ENCODE peak calls at places on chromosome 18, in six cellular contexts. L is AG04449; O is HEK293T; N is CD8-positive, alpha-beta T cell; C is activated CD4-positive, alpha-beta T cell treated with anti-CD3 and anti-CD28 coated beads, Interleukin-2, amount 50 U/mL, for 1 hour; B is activated naive CD8-positive, alpha-beta T cell treated with anti-CD3 and anti-CD28 coated beads for 36 hours. Y is an unnamed sample.

GRCh38 chr18:13813271-13813849 is 10.6 kb upstream of the MC5R start:
- DNase-seq in L (no peak), O (peak), N (peak), C (peak), B (peak), Y (peak)

GRCh38 chr18:37405229-37405628 is 160.4 kb downstream of the CELF4 start:
- DNase-seq in L (no peak), O (no peak), N (no peak), C (no peak), B (no peak), Y (no peak)

GRCh38 chr18:21489119-21489750 is 111.3 kb downstream of the ESCO1 start:
- DNase-seq in L (peak), O (peak), N (no peak), C (peak), B (peak), Y (peak)

GRCh38 chr18:48711651-48712486 is 173.0 kb downstream of the CTIF start:
- DNase-seq in L (no peak), O (peak), N (no peak), C (peak), B (peak), Y (no peak)

GRCh38 chr18:48780151-48781001 is 170.4 kb downstream of the SMAD7 start:
- DNase-seq in L (no peak), O (no peak), N (no peak), C (no peak), B (no peak), Y (no peak)

GRCh38 chr18:73007195-73007934 is 139.6 kb upstream of the NETO1 start:
- DNase-seq in L (no peak), O (no peak), N (no peak), C (no peak), B (no peak), Y (no peak)

GRCh38 chr18:36583155-36583745 is 245.6 kb downstream of the TPGS2 start:
- DNase-seq in L (no peak), O (no peak), N (no peak), C (no peak), B (no peak), Y (no peak)

GRCh38 chr18:45783097-45784075 is 42.1 kb upstream of the SIGLEC15 start:
- DNase-seq in L (peak), O (no peak), N (no peak), C (no peak), B (no peak), Y (no peak)

GRCh38 chr18:46222093-46222492 is 117.9 kb downstream of the HAUS1 start:
- DNase-seq in L (no peak), O (no peak), N (no peak), C (no peak), B (no peak), Y (no peak)

GRCh38 chr18:12434541-12434929 is 26.8 kb downstream of the PRELID3A start:
- DNase-seq in L (no peak), O (no peak), N (no peak), C (no peak), B (no peak), Y (no peak)

GRCh38 chr18:76496200-76496890 is 1.3 kb upstream of the ZNF516 start:
- DNase-seq in L (no peak), O (no peak), N (no peak), C (peak), B (peak), Y (no peak)

GRCh38 chr18:49768051-49768391 is 45.3 kb downstream of the ACAA2 start:
- DNase-seq in L (no peak), O (peak), N (no peak), C (no peak), B (no peak), Y (no peak)

GRCh38 chr18:25605322-25605721 is 253.4 kb upstream of the ZNF521 start:
- DNase-seq in L (no peak), O (no peak), N (no peak), C (no peak), B (no peak), Y (no peak)

GRCh38 chr18:47260138-47260923 is 8.9 kb upstream of the SKOR2 start:
- DNase-seq in L (no peak), O (peak), N (no peak), C (no peak), B (peak), Y (no peak)

GRCh38 chr18:23137093-23137640 is 1.9 kb downstream of the CABLES1 start:
- DNase-seq in L (no peak), O (no peak), N (no peak), C (no peak), B (no peak), Y (no peak)

GRCh38 chr18:51867767-51868166 is 472.2 kb upstream of the DCC start:
- DNase-seq in L (no peak), O (no peak), N (no peak), C (no peak), B (no peak), Y (no peak)

GRCh38 chr18:67199993-67200617 is 316.4 kb downstream of the DSEL start:
- DNase-seq in L (peak), O (peak), N (no peak), C (no peak), B (no peak), Y (no peak)

GRCh38 chr18:11872479-11873136 is 21.4 kb downstream of the CHMP1B start:
- DNase-seq in L (no peak), O (peak), N (no peak), C (no peak), B (no peak), Y (no peak)

GRCh38 chr18:51278045-51278649 is 80.7 kb upstream of the MEX3C start:
- DNase-seq in L (no peak), O (peak), N (no peak), C (peak), B (peak), Y (no peak)

GRCh38 chr18:59141294-59142068 is 1.8 kb downstream of the SEC11C start:
- DNase-seq in L (no peak), O (no peak), N (no peak), C (no peak), B (no peak), Y (no peak)

Y was measured in memory B cell.